ENCODE peak calls at places on chromosomes 6 and 20, in six cellular contexts. O is activated T-cell treated with anti-CD3 and anti-CD28 coated beads for 1 hour; V is stimulated activated CD4-positive, alpha-beta T cell treated with anti-CD3 and anti-CD28 coated beads, Interleukin-1b, Interleukin-23, amount 100 ng/mL, for 1 hour; Z is A549; J is aorta; I is HL-60. Q is an unnamed sample.

GRCh38 chr6:137832110-137832509 is 34.9 kb upstream of the TNFAIP3 start:
- DNase-seq in O (no peak), V (no peak), Z (peak), J (no peak), I (no peak), Q (no peak)

GRCh38 chr6:1445650-1446645 is 56.6 kb downstream of the FOXF2 start:
- DNase-seq in O (no peak), V (no peak), Z (no peak), J (no peak), I (no peak), Q (no peak)

GRCh38 chr20:46670585-46671584 is 18.4 kb downstream of the TP53RK start:
- DNase-seq in O (no peak), V (no peak), Z (no peak), J (no peak), I (no peak), Q (no peak)

GRCh38 chr6:152828431-152828830 is 77.8 kb downstream of the VIP start:
- DNase-seq in O (no peak), V (no peak), Z (no peak), J (no peak), I (no peak), Q (no peak)

GRCh38 chr6:111805511-111806181 is 67.6 kb downstream of the FYN start:
- DNase-seq in O (no peak), V (no peak), Z (no peak), J (no peak), I (no peak), Q (no peak)

GRCh38 chr6:151502499-151502898 is 8.7 kb downstream of the CCDC170 start:
- DNase-seq in O (no peak), V (no peak), Z (peak), J (no peak), I (no peak), Q (no peak)

GRCh38 chr6:81889644-81890043 is 137.2 kb upstream of the TENT5A start:
- DNase-seq in O (no peak), V (no peak), Z (no peak), J (no peak), I (peak), Q (no peak)

GRCh38 chr6:139882234-139882633 is 507.8 kb upstream of the CITED2 start:
- DNase-seq in O (no peak), V (no peak), Z (no peak), J (no peak), I (no peak), Q (peak)

GRCh38 chr6:33577106-33577535 is 3.0 kb downstream of the BAK1 start:
- DNase-seq in O (no peak), V (no peak), Z (no peak), J (peak), I (peak), Q (no peak)

GRCh38 chr20:47224857-47225256 is 131.6 kb downstream of the ZMYND8 start:
- DNase-seq in O (no peak), V (no peak), Z (no peak), J (no peak), I (no peak), Q (no peak)

GRCh38 chr6:119215885-119216590 is 133.5 kb downstream of the MAN1A1 start:
- DNase-seq in O (no peak), V (no peak), Z (no peak), J (no peak), I (no peak), Q (no peak)

GRCh38 chr6:143268439-143268838 is 182.1 kb downstream of the ADAT2 start:
- DNase-seq in O (no peak), V (no peak), Z (no peak), J (no peak), I (no peak), Q (no peak)

GRCh38 chr6:33604941-33605854 is 15.9 kb upstream of the ITPR3 start:
- DNase-seq in O (no peak), V (no peak), Z (no peak), J (no peak), I (peak), Q (no peak)

GRCh38 chr20:23048283-23049200 is 930 bp downstream of the THBD start:
- DNase-seq in O (no peak), V (no peak), Z (peak), J (peak), I (peak), Q (peak)

GRCh38 chr20:9392892-9393857 is 121.2 kb upstream of the LAMP5 start:
- DNase-seq in O (no peak), V (no peak), Z (peak), J (peak), I (peak), Q (peak)

GRCh38 chr6:133208183-133208755 is 32.9 kb upstream of the EYA4 start:
- DNase-seq in O (no peak), V (no peak), Z (no peak), J (no peak), I (no peak), Q (no peak)